ENCODE peak calls at places on chromosomes 16 and 17, in seven cellular contexts. O is A549, I is astrocyte, D is MCF 10A, L is fibroblast of villous mesenchyme, Y is GM13976, X is tibial nerve. P is an unnamed sample.

GRCh38 chr16:87600246-87600645 is 2.1 kb upstream of the JPH3 start:
- DNase-seq in Y (no peak), I (no peak), D (no peak), O (no peak), X (no peak), L (no peak), P (no peak)

GRCh38 chr17:63150994-63151464 is 185.0 kb downstream of the TANC2 start:
- DNase-seq in D (no peak), L (peak; percentile 50), I (peak; percentile 68), Y (no peak), X (no peak), O (no peak), P (no peak)

GRCh38 chr17:12047977-12048376 is 27.3 kb downstream of the MAP2K4 start:
- DNase-seq in L (no peak), D (peak; percentile 68), O (peak; percentile 19), I (peak; percentile 16), Y (no peak), X (no peak), P (no peak)

GRCh38 chr16:88458039-88458772 is 5.1 kb downstream of the ZFPM1 start:
- DNase-seq in L (peak; percentile 22), O (no peak), Y (no peak), X (no peak), I (no peak), D (no peak), P (no peak)

GRCh38 chr17:72270530-72270929 is 149.7 kb downstream of the SOX9 start:
- DNase-seq in I (peak; percentile 70), X (peak; percentile 52), D (peak; percentile 40), L (peak; percentile 3), O (peak; percentile 17), Y (no peak), P (no peak)

GRCh38 chr17:35742896-35743477 is 10.1 kb downstream of the GAS2L2 start:
- DNase-seq in L (no peak), I (no peak), O (no peak), Y (no peak), D (no peak), X (no peak), P (no peak)

GRCh38 chr16:22814330-22815105 is 556 bp downstream of the HS3ST2 start:
- DNase-seq in L (no peak), O (no peak), X (no peak), D (no peak), Y (peak; percentile 21), I (no peak), P (no peak)

GRCh38 chr17:43928606-43929005 is 13.7 kb downstream of the PPY start:
- DNase-seq in I (no peak), L (no peak), O (no peak), D (no peak), X (no peak), Y (no peak), P (no peak)

GRCh38 chr17:58577696-58578095 is 63.3 kb upstream of the MTMR4 start:
- DNase-seq in O (peak; percentile 70), X (peak; percentile 64), D (peak; percentile 70), L (peak; percentile 59), Y (peak; percentile 58), I (peak; percentile 6), P (no peak)

GRCh38 chr17:77443743-77444260 is 303.0 kb downstream of the SEC14L1 start:
- DNase-seq in L (no peak), D (no peak), I (no peak), Y (no peak), O (no peak), X (no peak), P (no peak)

GRCh38 chr17:35449371-35449931 is 885 bp upstream of the SLFN13 start:
- DNase-seq in I (peak; percentile 27), O (no peak), D (no peak), X (no peak), L (peak; percentile 7), Y (peak; percentile 57), P (no peak)

GRCh38 chr17:44113382-44113781 is 10.1 kb downstream of the HDAC5 start:
- DNase-seq in I (no peak), L (no peak), Y (no peak), O (no peak), X (no peak), D (no peak), P (no peak)

GRCh38 chr16:10871157-10871991 is 5.6 kb upstream of the CIITA start:
- DNase-seq in D (peak; percentile 81), L (peak; percentile 22), X (no peak), I (peak; percentile 94), Y (peak; percentile 61), O (no peak), P (no peak)

GRCh38 chr16:74577882-74578366 is 29.0 kb downstream of the GLG1 start:
- DNase-seq in X (no peak), L (peak; percentile 55), D (peak; percentile 52), O (no peak), Y (peak; percentile 43), I (peak; percentile 68), P (no peak)

GRCh38 chr16:74575805-74576643 is 30.9 kb downstream of the GLG1 start:
- DNase-seq in D (no peak), L (no peak), O (no peak), I (no peak), Y (no peak), X (no peak), P (no peak)

GRCh38 chr16:74574146-74574545 is 32.8 kb downstream of the GLG1 start:
- DNase-seq in O (no peak), L (no peak), X (no peak), D (no peak), Y (no peak), I (no peak), P (no peak)

GRCh38 chr16:74573622-74574021 is 33.3 kb downstream of the GLG1 start:
- DNase-seq in L (peak; percentile 17), I (no peak), O (no peak), Y (no peak), D (no peak), X (no peak), P (no peak)

DNA sequence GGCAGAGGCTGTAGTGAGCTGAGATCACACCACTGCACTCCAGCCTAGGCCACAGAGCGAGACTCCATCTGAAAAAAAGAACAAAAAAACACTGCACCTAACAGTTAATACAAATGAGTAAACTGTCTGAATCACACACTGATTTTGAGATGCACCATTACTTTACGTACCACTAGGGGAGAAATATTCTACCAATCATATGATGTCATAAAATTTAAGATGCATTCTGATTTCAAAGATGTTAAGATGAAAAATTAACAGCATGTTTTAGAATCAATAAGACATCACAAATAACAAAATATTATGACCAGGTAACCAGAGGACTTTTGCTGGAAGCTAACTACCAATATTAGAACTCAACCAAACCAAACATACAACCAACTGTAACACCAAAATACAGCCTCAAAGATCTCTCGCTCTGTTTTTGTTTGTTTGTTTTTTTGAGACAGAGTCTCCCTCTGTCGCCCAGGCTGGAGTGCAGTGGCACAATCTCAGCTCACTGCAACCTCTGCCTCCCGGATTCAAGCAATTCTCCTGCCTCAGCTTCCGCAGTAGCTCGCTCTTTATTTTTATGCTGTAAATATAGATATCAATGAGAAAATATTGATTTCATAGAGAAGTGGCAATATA is 31.6 kb downstream of the GLG1 start:
- DNase-seq in D (no peak), O (no peak), X (no peak), Y (no peak), I (no peak), L (no peak), P (no peak)
- TF ChIP-seq CTCF in D (no peak), O (no peak), X (no peak), Y (no peak), I (no peak), L (no peak), P (no peak)

DNA sequence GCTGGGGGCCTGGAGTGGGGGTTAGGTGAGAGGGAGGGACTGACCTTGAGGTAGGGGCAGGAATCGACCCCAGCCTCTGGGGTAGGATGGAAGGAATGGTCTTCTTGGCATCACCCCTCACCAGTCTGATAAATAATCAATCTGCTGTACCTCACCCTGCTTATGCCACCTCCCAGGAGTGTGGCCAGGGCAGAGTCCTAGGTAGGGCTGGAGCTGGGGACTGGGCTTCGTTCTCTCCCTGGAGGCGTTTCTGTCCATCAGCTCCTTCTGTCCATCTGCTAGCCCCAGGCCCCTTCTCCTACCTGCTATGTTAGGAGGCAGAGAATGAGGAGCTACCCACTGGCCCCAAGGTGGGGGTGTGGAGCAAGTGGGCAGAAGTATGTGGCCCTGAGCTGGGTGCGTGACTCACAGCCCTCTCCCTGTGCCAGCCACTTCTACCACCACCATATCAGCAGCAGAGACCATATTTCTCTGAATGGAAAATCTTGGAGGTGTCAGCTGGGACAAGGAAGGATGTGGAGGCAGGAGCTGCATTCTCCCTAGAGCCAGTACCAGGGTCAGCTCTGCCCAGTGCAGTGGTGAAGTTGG is 12.7 kb downstream of the SEZ6 start:
- DNase-seq in D (peak; percentile 11), O (no peak), Y (no peak), X (no peak), L (no peak), I (no peak), P (no peak)
- TF ChIP-seq CTCF in D (no peak), O (no peak), Y (no peak), X (no peak), L (no peak), I (no peak), P (no peak)

DNA sequence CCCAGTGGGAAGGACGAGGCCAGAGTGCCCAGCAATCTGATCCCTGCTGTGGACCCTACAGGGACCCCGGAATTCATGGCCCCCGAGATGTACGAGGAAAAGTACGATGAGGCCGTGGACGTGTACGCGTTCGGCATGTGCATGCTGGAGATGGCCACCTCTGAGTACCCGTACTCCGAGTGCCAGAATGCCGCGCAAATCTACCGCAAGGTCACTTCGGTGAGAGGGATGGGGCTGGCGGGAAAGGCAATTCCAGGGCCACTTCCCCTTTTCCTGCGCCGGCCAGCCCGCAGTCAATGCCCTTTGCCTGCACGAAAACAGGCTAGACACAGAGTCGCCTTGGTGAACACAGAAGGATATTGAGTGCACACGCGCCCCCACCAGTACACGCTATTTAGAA is 4.0 kb downstream of the WNK4 start:
- DNase-seq in X (no peak), Y (no peak), O (no peak), L (no peak), I (no peak), D (no peak), P (no peak)
- TF ChIP-seq CTCF in X (no peak), Y (no peak), O (no peak), L (no peak), I (no peak), D (no peak), P (no peak)

GRCh38 chr16:17368511-17368910 is 102.2 kb downstream of the XYLT1 start:
- DNase-seq in D (no peak), L (no peak), Y (no peak), O (no peak), I (no peak), X (no peak), P (no peak)

GRCh38 chr16:17367034-17367433 is 103.7 kb downstream of the XYLT1 start:
- DNase-seq in X (no peak), L (no peak), O (no peak), Y (no peak), D (no peak), I (no peak), P (no peak)

GRCh38 chr16:17368951-17369350 is 101.8 kb downstream of the XYLT1 start:
- DNase-seq in X (no peak), I (no peak), O (no peak), Y (no peak), L (no peak), D (no peak), P (no peak)

GRCh38 chr16:17366299-17366961 is 104.3 kb downstream of the XYLT1 start:
- DNase-seq in I (no peak), Y (no peak), L (no peak), D (no peak), X (no peak), O (no peak), P (no peak)

DNA sequence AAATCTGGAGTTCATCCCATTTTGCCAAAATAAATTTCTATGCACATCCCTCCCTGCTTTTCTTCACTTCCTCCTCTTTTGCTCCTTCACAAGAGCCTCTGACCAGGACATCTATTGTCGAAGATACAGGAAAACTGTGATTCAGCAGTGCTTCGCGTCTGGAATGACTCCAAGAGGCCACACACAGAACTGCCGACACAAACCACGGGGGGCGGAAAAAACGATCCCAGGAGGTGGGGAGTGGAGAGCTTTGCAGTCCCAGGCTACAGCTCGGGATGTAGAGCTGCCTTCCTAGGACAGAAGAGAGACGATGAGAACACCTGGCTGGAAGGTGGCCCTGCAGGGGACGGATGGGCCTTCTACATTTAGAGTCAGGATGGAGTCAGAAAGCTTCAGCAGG is 102.8 kb downstream of the XYLT1 start:
- DNase-seq in O (no peak), L (peak; percentile 26), D (peak; percentile 46), I (peak; percentile 77), Y (no peak), X (no peak), P (no peak)
- TF ChIP-seq CTCF in O (no peak), L (peak; percentile 11), D (no peak), I (peak; percentile 24), Y (no peak), X (peak; percentile 43), P (peak; percentile 25)

P was measured in osteocyte.